ENCODE peak calls at places on chromosome 17, in six cellular contexts. One of them, this sample, is unnamed.

GRCh38 chr17:65463242-65463641 is 98.2 kb downstream of the AXIN2 start:
- DNase-seq in H1: no peak
- DNase-seq in K562: no peak
- DNase-seq in HCT116: no peak
- DNase-seq in HepG2: no peak
- DNase-seq in WTC11: no peak
- DNase-seq in this sample: no peak

GRCh38 chr17:61856078-61856477 is 7.2 kb downstream of the BRIP1 start:
- DNase-seq in HepG2: no peak
- DNase-seq in WTC11: no peak
- DNase-seq in K562: no peak
- DNase-seq in H1: no peak
- DNase-seq in HCT116: no peak
- DNase-seq in this sample: no peak

GRCh38 chr17:81164464-81165245 is 652 bp upstream of the PVALEF start:
- DNase-seq in K562: no peak
- DNase-seq in HCT116: no peak
- DNase-seq in HepG2: peak; percentile 49
- DNase-seq in H1: no peak
- DNase-seq in WTC11: no peak
- DNase-seq in this sample: no peak

GRCh38 chr17:67438669-67439068 is 61.6 kb downstream of the PITPNC1 start:
- DNase-seq in H1: no peak
- DNase-seq in HCT116: no peak
- DNase-seq in HepG2: no peak
- DNase-seq in K562: no peak
- DNase-seq in WTC11: no peak
- DNase-seq in this sample: no peak

GRCh38 chr17:66713533-66714042 is 121.3 kb upstream of the CACNG5 start:
- DNase-seq in WTC11: no peak
- DNase-seq in K562: no peak
- DNase-seq in HCT116: no peak
- DNase-seq in HepG2: no peak
- DNase-seq in H1: no peak
- DNase-seq in this sample: peak; percentile 85

GRCh38 chr17:67850991-67851631 is 25.8 kb downstream of the BPTF start:
- DNase-seq in H1: no peak
- DNase-seq in HCT116: no peak
- DNase-seq in HepG2: no peak
- DNase-seq in WTC11: no peak
- DNase-seq in K562: no peak
- DNase-seq in this sample: no peak

GRCh38 chr17:82333279-82334171 is at the start of gene SECTM1:
- DNase-seq in WTC11: peak; percentile 50
- DNase-seq in K562: no peak
- DNase-seq in H1: no peak
- DNase-seq in HepG2: no peak
- DNase-seq in HCT116: no peak
- DNase-seq in this sample: no peak

GRCh38 chr17:40992666-40993065 is 1.3 kb downstream of the KRTAP3-3 start:
- DNase-seq in HepG2: no peak
- DNase-seq in HCT116: no peak
- DNase-seq in K562: no peak
- DNase-seq in H1: no peak
- DNase-seq in WTC11: no peak
- DNase-seq in this sample: no peak

GRCh38 chr17:66398617-66399016 is 96.2 kb downstream of the PRKCA start:
- DNase-seq in H1: no peak
- DNase-seq in WTC11: no peak
- DNase-seq in HepG2: no peak
- DNase-seq in HCT116: no peak
- DNase-seq in K562: no peak
- DNase-seq in this sample: no peak

GRCh38 chr17:77613181-77613580 is 345.3 kb upstream of the TNRC6C start:
- DNase-seq in HepG2: no peak
- DNase-seq in H1: no peak
- DNase-seq in WTC11: no peak
- DNase-seq in K562: no peak
- DNase-seq in HCT116: no peak
- DNase-seq in this sample: no peak

GRCh38 chr17:19242323-19242722 is 5.2 kb downstream of the EPN2 start:
- DNase-seq in HCT116: peak; percentile 16
- DNase-seq in H1: no peak
- DNase-seq in WTC11: no peak
- DNase-seq in HepG2: no peak
- DNase-seq in K562: no peak
- DNase-seq in this sample: no peak

GRCh38 chr17:45440161-45440859 is 7.6 kb upstream of the ARHGAP27 start:
- DNase-seq in WTC11: peak; percentile 39
- DNase-seq in K562: peak; percentile 18
- DNase-seq in HepG2: peak; percentile 72
- DNase-seq in HCT116: no peak
- DNase-seq in H1: no peak
- DNase-seq in this sample: no peak

GRCh38 chr17:45857977-45858708 is 13.5 kb downstream of the SPPL2C start:
- DNase-seq in HepG2: peak; percentile 40
- DNase-seq in K562: peak; percentile 55
- DNase-seq in WTC11: peak; percentile 61
- DNase-seq in H1: no peak
- DNase-seq in HCT116: no peak
- DNase-seq in this sample: no peak

GRCh38 chr17:2700491-2701141 is 10.9 kb downstream of the CLUH start:
- DNase-seq in WTC11: peak; percentile 8
- DNase-seq in HCT116: no peak
- DNase-seq in K562: no peak
- DNase-seq in H1: no peak
- DNase-seq in HepG2: no peak
- DNase-seq in this sample: no peak

GRCh38 chr17:17767096-17767470 is 69.7 kb downstream of the SREBF1 start:
- DNase-seq in WTC11: no peak
- DNase-seq in HepG2: no peak
- DNase-seq in HCT116: no peak
- DNase-seq in H1: no peak
- DNase-seq in K562: no peak
- DNase-seq in this sample: no peak

GRCh38 chr17:33750943-33751701 is 458.0 kb upstream of the ASIC2 start:
- DNase-seq in HCT116: peak; percentile 7
- DNase-seq in H1: peak; percentile 47
- DNase-seq in HepG2: peak; percentile 15
- DNase-seq in K562: peak; percentile 67
- DNase-seq in WTC11: peak; percentile 78
- DNase-seq in this sample: peak; percentile 16

GRCh38 chr17:41013606-41014005 is 4.7 kb upstream of the KRTAP3-1 start:
- DNase-seq in H1: no peak
- DNase-seq in HepG2: no peak
- DNase-seq in K562: no peak
- DNase-seq in HCT116: no peak
- DNase-seq in WTC11: no peak
- DNase-seq in this sample: no peak

GRCh38 chr17:62720126-62720850 is 87.8 kb downstream of the MARCHF10 start:
- DNase-seq in H1: no peak
- DNase-seq in WTC11: no peak
- DNase-seq in K562: peak; percentile 46
- DNase-seq in HepG2: peak; percentile 36
- DNase-seq in HCT116: no peak
- DNase-seq in this sample: peak; percentile 33

GRCh38 chr17:73791121-73791520 is 146.9 kb upstream of the SDK2 start:
- DNase-seq in WTC11: no peak
- DNase-seq in HCT116: no peak
- DNase-seq in H1: no peak
- DNase-seq in HepG2: no peak
- DNase-seq in K562: no peak
- DNase-seq in this sample: no peak

GRCh38 chr17:15399443-15399842 is 58.0 kb upstream of the TEKT3 start:
- DNase-seq in H1: no peak
- DNase-seq in K562: no peak
- DNase-seq in WTC11: no peak
- DNase-seq in HCT116: no peak
- DNase-seq in HepG2: no peak
- DNase-seq in this sample: no peak

GRCh38 chr17:15395091-15395490 is 53.7 kb upstream of the TEKT3 start:
- DNase-seq in WTC11: no peak
- DNase-seq in HepG2: no peak
- DNase-seq in K562: no peak
- DNase-seq in H1: no peak
- DNase-seq in HCT116: no peak
- DNase-seq in this sample: no peak

GRCh38 chr17:15397605-15398004 is 56.2 kb upstream of the TEKT3 start:
- DNase-seq in WTC11: no peak
- DNase-seq in HepG2: no peak
- DNase-seq in K562: no peak
- DNase-seq in H1: no peak
- DNase-seq in HCT116: no peak
- DNase-seq in this sample: no peak

GRCh38 chr17:15398736-15399331 is 57.4 kb upstream of the TEKT3 start:
- DNase-seq in K562: no peak
- DNase-seq in WTC11: no peak
- DNase-seq in H1: no peak
- DNase-seq in HCT116: no peak
- DNase-seq in HepG2: peak; percentile 35
- DNase-seq in this sample: no peak

GRCh38 chr17:15398291-15398690 is 56.9 kb upstream of the TEKT3 start:
- DNase-seq in WTC11: no peak
- DNase-seq in HepG2: no peak
- DNase-seq in H1: no peak
- DNase-seq in K562: no peak
- DNase-seq in HCT116: peak; percentile 18
- DNase-seq in this sample: no peak
- TF ChIP-seq ATF3 in WTC11: no peak
- TF ChIP-seq ATF3 in HepG2: no peak
- TF ChIP-seq ATF3 in H1: no peak
- TF ChIP-seq ATF3 in K562: no peak
- TF ChIP-seq ATF3 in HCT116: no peak
- TF ChIP-seq ATF3 in this sample: no peak

GRCh38 chr17:1110524-1110843 is 69.3 kb downstream of the ABR start:
- DNase-seq in HCT116: no peak
- DNase-seq in K562: no peak
- DNase-seq in WTC11: no peak
- DNase-seq in HepG2: no peak
- DNase-seq in H1: no peak
- DNase-seq in this sample: no peak

GRCh38 chr17:1109606-1110523 is 69.9 kb downstream of the ABR start:
- DNase-seq in WTC11: peak; percentile 65
- DNase-seq in HCT116: no peak
- DNase-seq in H1: no peak
- DNase-seq in HepG2: peak; percentile 39
- DNase-seq in K562: no peak
- DNase-seq in this sample: no peak

GRCh38 chr17:1107777-1108559 is 71.8 kb downstream of the ABR start:
- DNase-seq in K562: no peak
- DNase-seq in HCT116: no peak
- DNase-seq in WTC11: peak; percentile 33
- DNase-seq in HepG2: no peak
- DNase-seq in H1: no peak
- DNase-seq in this sample: no peak

GRCh38 chr17:1108560-1108809 is 71.3 kb downstream of the ABR start:
- DNase-seq in HepG2: no peak
- DNase-seq in H1: no peak
- DNase-seq in K562: no peak
- DNase-seq in HCT116: no peak
- DNase-seq in WTC11: peak; percentile 46
- DNase-seq in this sample: no peak

GRCh38 chr17:1108810-1109605 is 70.8 kb downstream of the ABR start:
- DNase-seq in HCT116: no peak
- DNase-seq in H1: no peak
- DNase-seq in WTC11: peak; percentile 38
- DNase-seq in K562: no peak
- DNase-seq in HepG2: no peak
- DNase-seq in this sample: no peak
- TF ChIP-seq SP1 in HCT116: no peak
- TF ChIP-seq SP1 in H1: no peak
- TF ChIP-seq SP1 in WTC11: no peak
- TF ChIP-seq SP1 in K562: no peak
- TF ChIP-seq SP1 in HepG2: no peak
- TF ChIP-seq SP1 in this sample: no peak

GRCh38 chr17:4881761-4882555 is 17.4 kb upstream of the C17orf107 start:
- DNase-seq in HCT116: no peak
- DNase-seq in K562: peak; percentile 56
- DNase-seq in WTC11: peak; percentile 85
- DNase-seq in H1: no peak
- DNase-seq in HepG2: peak; percentile 41
- DNase-seq in this sample: no peak
- TF ChIP-seq ATF3 in HCT116: no peak
- TF ChIP-seq ATF3 in K562: no peak
- TF ChIP-seq ATF3 in WTC11: no peak
- TF ChIP-seq ATF3 in H1: no peak
- TF ChIP-seq ATF3 in HepG2: no peak
- TF ChIP-seq ATF3 in this sample: no peak

GRCh38 chr17:49987290-49987585 is 7.8 kb downstream of the DLX3 start:
- DNase-seq in H1: no peak
- DNase-seq in WTC11: no peak
- DNase-seq in HCT116: no peak
- DNase-seq in HepG2: no peak
- DNase-seq in K562: no peak
- DNase-seq in this sample: no peak

GRCh38 chr17:49985310-49985990 is 9.6 kb downstream of the DLX3 start:
- DNase-seq in WTC11: no peak
- DNase-seq in K562: no peak
- DNase-seq in HCT116: no peak
- DNase-seq in H1: no peak
- DNase-seq in HepG2: no peak
- DNase-seq in this sample: no peak

GRCh38 chr17:49984776-49985175 is 10.2 kb downstream of the DLX3 start:
- DNase-seq in H1: no peak
- DNase-seq in HepG2: no peak
- DNase-seq in K562: no peak
- DNase-seq in HCT116: no peak
- DNase-seq in WTC11: no peak
- DNase-seq in this sample: no peak

GRCh38 chr17:49987681-49988441 is 7.2 kb downstream of the DLX3 start:
- DNase-seq in K562: no peak
- DNase-seq in H1: no peak
- DNase-seq in HCT116: no peak
- DNase-seq in HepG2: no peak
- DNase-seq in WTC11: no peak
- DNase-seq in this sample: no peak

DNA sequence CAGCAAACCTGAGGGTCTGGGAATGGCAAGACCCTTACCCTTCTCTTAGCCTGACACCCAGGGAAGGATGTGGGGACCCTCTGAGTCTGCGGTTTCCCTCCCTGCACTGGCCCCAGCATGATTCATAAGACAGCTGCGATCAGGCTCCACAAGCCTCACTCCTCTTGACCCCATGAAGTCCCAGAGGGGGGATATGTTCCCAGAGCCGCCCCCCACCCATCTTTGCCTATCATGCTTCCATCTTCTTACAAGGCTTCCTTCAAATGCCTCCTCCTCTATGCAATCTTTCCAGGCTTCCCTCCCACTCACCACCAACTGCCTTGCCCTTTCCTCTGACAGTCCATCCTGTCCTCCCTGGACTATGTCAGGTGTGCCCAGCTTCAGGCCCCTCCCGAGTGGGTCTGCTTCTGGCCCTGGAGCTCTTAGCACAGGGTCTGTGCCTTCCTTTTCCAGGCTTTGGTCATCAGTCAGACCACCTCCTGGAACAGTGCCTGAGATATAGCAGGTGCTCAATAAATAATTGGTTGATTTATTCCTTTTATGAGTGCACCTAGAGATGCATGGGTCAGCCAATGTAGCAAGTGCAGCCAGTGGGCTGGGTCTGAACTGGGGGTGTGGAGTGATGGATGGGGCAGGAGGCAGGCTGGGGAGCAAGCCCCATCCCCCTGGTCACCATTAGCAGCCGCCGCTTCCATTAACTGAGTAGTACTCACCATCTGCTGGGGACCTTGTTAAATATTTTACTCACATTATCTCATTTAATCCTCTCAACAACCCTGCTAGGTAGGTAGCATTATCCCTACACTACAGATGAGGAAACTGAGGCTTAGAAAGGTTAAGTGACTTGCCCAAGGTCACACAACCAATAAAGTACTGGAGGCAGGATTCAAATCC is 8.4 kb downstream of the DLX3 start:
- DNase-seq in HepG2: no peak
- DNase-seq in K562: no peak
- DNase-seq in H1: no peak
- DNase-seq in HCT116: no peak
- DNase-seq in WTC11: no peak
- DNase-seq in this sample: no peak
- TF ChIP-seq SP1 in HepG2: no peak
- TF ChIP-seq SP1 in K562: no peak
- TF ChIP-seq SP1 in H1: no peak
- TF ChIP-seq SP1 in HCT116: no peak
- TF ChIP-seq SP1 in WTC11: no peak
- TF ChIP-seq SP1 in this sample: no peak